ENCODE peak calls at places on chromosomes 4 and X, in four cellular contexts. W, M, I and X are unnamed samples.
A peak's percentile ranks its signal among the peaks of the same experiment; 100 is the strongest.

GRCh38 chr4:77734928-77735327 is 84.2 kb downstream of the CNOT6L start:
- DNase-seq in W (peak; percentile 5), M (peak; percentile 66), I (peak; percentile 38), X (peak; percentile 93)

GRCh38 chrX:42803320-42803719 is 25.4 kb upstream of the PPP1R2C start:
- DNase-seq in I (peak; percentile 36), W (no peak), M (no peak), X (no peak)

GRCh38 chrX:14533867-14534266 is 4.5 kb downstream of the GLRA2 start:
- DNase-seq in I (no peak), W (no peak), M (no peak), X (no peak)

GRCh38 chr4:184328022-184328736 is 110.5 kb upstream of the ENPP6 start:
- DNase-seq in M (peak; percentile 96), W (no peak), I (no peak), X (no peak)

GRCh38 chrX:71941771-71942170 is 31.1 kb downstream of the NHSL2 start:
- DNase-seq in I (peak; percentile 65), W (no peak), M (no peak), X (peak; percentile 65)

GRCh38 chr4:100348472-100348871 is 158.2 kb upstream of the DDIT4L start:
- DNase-seq in M (no peak), W (no peak), I (peak; percentile 89), X (peak; percentile 68)

GRCh38 chr4:186719925-186720694 is 3.5 kb downstream of the FAT1 start:
- DNase-seq in M (peak; percentile 12), W (no peak), I (peak; percentile 64), X (peak; percentile 47)

GRCh38 chrX:17553451-17553850 is 178.5 kb downstream of the NHS start:
- DNase-seq in M (no peak), I (peak; percentile 76), W (no peak), X (no peak)

GRCh38 chrX:92247076-92247475 is 467.9 kb downstream of the PCDH11X start:
- DNase-seq in I (no peak), M (no peak), W (no peak), X (no peak)

GRCh38 chr4:41745292-41746024 is 3.1 kb downstream of the PHOX2B start:
- DNase-seq in M (no peak), W (no peak), I (no peak), X (no peak)

GRCh38 chrX:49838374-49838773 is 9.3 kb downstream of the PAGE4 start:
- DNase-seq in I (peak; percentile 55), M (peak; percentile 44), W (no peak), X (peak; percentile 17)

GRCh38 chr4:28886934-28887333 is 1833.2 kb upstream of the PCDH7 start:
- DNase-seq in I (no peak), W (no peak), M (no peak), X (peak; percentile 20)

GRCh38 chr4:26150948-26151347 is 169.9 kb upstream of the RBPJ start:
- DNase-seq in M (no peak), W (no peak), I (peak; percentile 60), X (no peak)

GRCh38 chrX:39854772-39855747 is 242.7 kb downstream of the BCOR start:
- DNase-seq in I (no peak), M (peak; percentile 92), W (peak; percentile 47), X (no peak)

GRCh38 chr4:103046416-103047290 is 27.1 kb upstream of the SLC9B1 start:
- DNase-seq in I (peak; percentile 53), M (peak; percentile 68), W (peak; percentile 2), X (peak; percentile 53)

GRCh38 chr4:73341454-73341853 is 62.6 kb upstream of the ALB start:
- DNase-seq in W (no peak), I (peak; percentile 56), M (peak; percentile 50), X (peak; percentile 51)

GRCh38 chr4:151426513-151426912 is 17.5 kb downstream of the FHIP1A start:
- DNase-seq in M (no peak), W (no peak), I (no peak), X (no peak)

GRCh38 chr4:114926508-114926907 is 186.9 kb downstream of the NDST4 start:
- DNase-seq in W (no peak), I (no peak), M (no peak), X (no peak)

GRCh38 chrX:136065044-136065671 is 79.9 kb downstream of the SLC9A6 start:
- DNase-seq in I (peak; percentile 69), W (no peak), M (no peak), X (peak; percentile 77)

GRCh38 chr4:107854326-107855030 is 29.7 kb downstream of the SGMS2 start:
- DNase-seq in M (no peak), I (peak; percentile 67), W (no peak), X (peak; percentile 79)

GRCh38 chrX:49627030-49627777 is 28.4 kb downstream of the GAGE1 start:
- DNase-seq in M (peak; percentile 4), W (no peak), I (peak; percentile 2), X (no peak)

GRCh38 chr4:184787766-184788503 is 37.8 kb downstream of the ACSL1 start:
- DNase-seq in W (no peak), M (no peak), I (no peak), X (no peak)

GRCh38 chrX:55151199-55151598 is 62.4 kb downstream of the PAGE2 start:
- DNase-seq in I (no peak), W (no peak), M (no peak), X (no peak)

GRCh38 chr4:139084425-139085093 is 69.0 kb downstream of the NOCT start:
- DNase-seq in I (no peak), W (no peak), M (no peak), X (no peak)

GRCh38 chr4:150033937-150034336 is 44.3 kb upstream of the DCLK2 start:
- DNase-seq in I (peak; percentile 36), M (no peak), W (no peak), X (peak; percentile 47)

GRCh38 chr4:12446237-12446636 is 1017.5 kb upstream of the HS3ST1 start:
- DNase-seq in M (no peak), W (no peak), I (no peak), X (no peak)

GRCh38 chrX:111507931-111508330 is 3.5 kb upstream of the SERTM2 start:
- DNase-seq in W (no peak), I (no peak), M (no peak), X (peak; percentile 23)

GRCh38 chr4:143341186-143341755 is 4.6 kb downstream of the GAB1 start:
- DNase-seq in M (no peak), I (no peak), W (no peak), X (no peak)

GRCh38 chrX:131783555-131784338 is 239.4 kb upstream of the STK26 start:
- DNase-seq in I (peak; percentile 16), M (peak; percentile 34), W (no peak), X (peak; percentile 96)

GRCh38 chr4:118400362-118400761 is 47.6 kb upstream of the PRSS12 start:
- DNase-seq in W (no peak), I (peak; percentile 68), M (no peak), X (peak; percentile 8)
- TF ChIP-seq CTCF in W (no peak), I (no peak), M (no peak), X (no peak)

DNA sequence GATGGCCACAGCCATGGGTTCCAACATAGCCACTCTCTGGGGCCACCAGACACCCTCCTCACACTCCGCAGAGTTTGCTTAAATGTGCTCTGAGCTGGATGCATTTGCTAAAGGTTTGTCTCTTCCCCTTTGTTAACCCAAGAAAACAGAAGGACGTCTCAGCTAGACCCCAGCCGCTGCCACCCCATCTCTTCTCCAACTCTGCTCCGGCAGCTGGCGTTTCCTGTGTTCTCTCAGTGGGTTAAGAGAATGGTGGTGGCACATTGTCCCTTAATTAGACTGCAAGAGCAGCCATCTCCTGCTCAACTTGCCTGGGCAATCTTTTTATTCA is 43.7 kb upstream of the FAM9C start:
- DNase-seq in W (no peak), M (peak; percentile 63), I (no peak), X (no peak)
- H3K4me3 ChIP-seq in W (peak overlapping the region; percentile 10), M (peak overlapping the region; percentile 56), I (no peak overlapping the region), X (no peak overlapping the region)

GRCh38 chrX:47366051-47366722 is 4.2 kb upstream of the ZNF157 start:
- DNase-seq in I (peak; percentile 78), W (peak; percentile 60), M (peak; percentile 90), X (peak; percentile 51)
- TF ChIP-seq CTCF in I (no peak), W (no peak), M (no peak), X (no peak)

DNA sequence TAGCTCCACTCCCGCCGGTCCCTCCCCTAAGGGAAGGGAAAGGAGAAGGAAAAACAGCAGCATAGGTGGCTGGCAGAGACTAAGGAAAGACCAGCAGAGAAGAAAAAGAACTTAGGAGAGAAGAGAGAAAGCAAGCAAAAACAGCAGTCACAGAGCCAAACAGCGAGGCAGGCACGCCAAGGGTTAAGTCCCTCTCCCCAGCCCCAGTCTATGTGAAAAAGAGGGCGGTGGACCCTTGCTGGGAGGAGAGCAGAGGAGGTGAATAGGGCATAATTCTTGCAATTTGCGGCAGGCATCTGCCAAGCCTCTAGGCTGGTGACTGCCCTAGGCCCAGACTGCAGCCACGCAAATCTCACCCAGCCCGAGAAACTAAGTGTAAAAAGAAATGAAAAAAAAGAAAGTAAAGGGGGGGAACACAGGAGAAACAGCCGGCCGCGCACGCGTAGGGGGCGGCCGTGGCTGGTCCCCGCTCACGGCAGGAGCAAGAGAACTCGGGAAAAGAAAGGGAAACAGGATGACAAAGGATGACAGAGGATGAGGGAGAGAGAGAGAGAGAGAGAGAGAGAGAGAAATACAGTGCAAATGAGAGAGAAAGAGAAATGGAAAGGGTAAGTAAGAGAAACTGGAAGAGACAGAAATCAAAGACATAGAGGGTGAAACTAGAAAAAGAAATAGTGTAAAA is 48.6 kb downstream of the MAGEA9 start:
- DNase-seq in M (peak; percentile 20), W (peak; percentile 2), I (peak; percentile 35), X (peak; percentile 1)
- H3K4me3 ChIP-seq in M (peak overlapping the region; percentile 39), W (peak overlapping the region; percentile 37), I (peak overlapping the region; percentile 35), X (peak overlapping the region; percentile 30)

DNA sequence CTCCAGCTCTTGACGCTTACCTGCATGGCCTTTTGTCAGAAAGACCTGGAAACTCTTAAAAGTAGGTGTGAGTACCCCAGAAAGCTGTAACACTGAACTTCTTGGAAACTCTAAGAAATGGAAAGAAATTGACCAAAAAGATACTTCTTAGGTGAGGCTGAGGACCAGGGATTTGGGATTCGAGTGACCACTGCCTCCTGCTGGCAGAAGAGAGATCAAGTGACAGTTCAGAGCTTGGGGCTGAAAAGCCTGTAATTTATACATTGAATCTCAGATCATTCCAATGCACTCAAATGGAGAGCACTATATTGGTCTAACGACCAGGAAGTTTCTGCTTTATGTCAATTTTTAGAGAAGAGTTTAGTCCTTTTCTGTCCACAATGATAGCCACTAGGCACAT is 204.6 kb downstream of the PDGFRA start:
- DNase-seq in I (peak; percentile 64), W (no peak), M (peak; percentile 50), X (peak; percentile 25)
- TF ChIP-seq CTCF in I (peak; percentile 42), W (no peak), M (peak; percentile 53), X (peak; percentile 41)

GRCh38 chr4:119028296-119028695 is 107.3 kb upstream of the MYOZ2 start:
- DNase-seq in W (no peak), I (no peak), M (no peak), X (no peak)
- H3K4me3 ChIP-seq in W (no peak overlapping the region), I (peak overlapping the region; percentile 42), M (no peak overlapping the region), X (peak overlapping the region; percentile 47)

DNA sequence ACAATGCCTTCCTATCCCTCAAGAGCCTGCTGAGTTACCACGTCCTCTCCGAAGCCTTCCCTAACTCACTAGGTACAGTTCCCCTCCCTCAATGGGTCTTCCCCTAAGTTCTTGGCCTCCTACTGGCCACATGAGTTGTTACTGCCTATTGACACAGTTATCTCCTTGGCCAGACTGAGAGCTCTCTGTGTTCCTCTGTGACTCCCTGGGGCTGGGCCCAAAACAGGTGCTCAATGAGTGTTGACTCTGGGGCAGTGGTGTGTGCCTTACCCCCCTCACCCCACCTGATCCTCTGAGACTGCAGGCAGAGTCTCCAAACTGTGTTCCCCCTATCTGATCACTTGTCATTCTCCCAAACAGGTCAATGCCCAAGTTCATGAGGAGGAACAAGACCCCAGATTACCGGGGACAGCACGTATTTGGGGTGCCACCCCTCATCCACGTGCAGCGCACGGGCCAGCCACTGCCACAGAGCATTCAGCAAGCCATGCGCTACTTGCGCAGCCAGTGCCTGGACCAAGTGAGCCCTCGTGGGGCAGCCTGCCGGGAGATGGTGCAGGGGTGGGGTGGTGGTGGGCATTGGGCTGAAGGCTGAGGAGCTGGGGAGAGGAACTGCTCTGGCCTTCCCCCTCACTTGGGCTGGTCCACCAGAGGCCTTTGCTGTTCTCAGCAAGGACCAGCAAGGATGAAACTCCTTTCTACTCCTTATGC is 72.6 kb downstream of the STARD8 start:
- DNase-seq in W (no peak), I (peak; percentile 8), M (no peak), X (peak; percentile 1)
- TF ChIP-seq CTCF in W (no peak), I (peak; percentile 4), M (no peak), X (peak; percentile 21)